ENCODE peak calls at places on chromosome 13, in nine cellular contexts. One of them, this sample, is unnamed.

GRCh38 chr13:71460179-71460578 is 406.8 kb downstream of the DACH1 start:
- DNase-seq in mesendoderm: no peak
- DNase-seq in cardiac muscle cell: peak; percentile 47
- DNase-seq in H1: no peak
- DNase-seq in IMR-90: no peak
- DNase-seq in left ventricle myocardium inferior: no peak
- DNase-seq in thoracic aorta: no peak
- DNase-seq in CD8-positive, alpha-beta T cell: no peak
- DNase-seq in body of pancreas: no peak
- DNase-seq in this sample: no peak

GRCh38 chr13:60164490-60164889 is 762 bp upstream of the DIAPH3 start:
- DNase-seq in mesendoderm: peak; percentile 74
- DNase-seq in cardiac muscle cell: peak; percentile 50
- DNase-seq in H1: no peak
- DNase-seq in IMR-90: peak; percentile 2
- DNase-seq in left ventricle myocardium inferior: no peak
- DNase-seq in thoracic aorta: no peak
- DNase-seq in CD8-positive, alpha-beta T cell: no peak
- DNase-seq in body of pancreas: no peak
- DNase-seq in this sample: peak; percentile 27

GRCh38 chr13:106063591-106064308 is 471.7 kb downstream of the EFNB2 start:
- DNase-seq in mesendoderm: no peak
- DNase-seq in cardiac muscle cell: peak; percentile 43
- DNase-seq in H1: no peak
- DNase-seq in IMR-90: peak; percentile 83
- DNase-seq in left ventricle myocardium inferior: no peak
- DNase-seq in thoracic aorta: no peak
- DNase-seq in CD8-positive, alpha-beta T cell: no peak
- DNase-seq in body of pancreas: no peak
- DNase-seq in this sample: no peak

GRCh38 chr13:86581711-86582110 is 782.5 kb upstream of the SLITRK6 start:
- DNase-seq in mesendoderm: no peak
- DNase-seq in cardiac muscle cell: no peak
- DNase-seq in H1: no peak
- DNase-seq in IMR-90: peak; percentile 69
- DNase-seq in left ventricle myocardium inferior: no peak
- DNase-seq in thoracic aorta: no peak
- DNase-seq in CD8-positive, alpha-beta T cell: no peak
- DNase-seq in body of pancreas: no peak
- DNase-seq in this sample: no peak

GRCh38 chr13:91652389-91652788 is 254.0 kb downstream of the GPC5 start:
- DNase-seq in mesendoderm: peak; percentile 53
- DNase-seq in cardiac muscle cell: no peak
- DNase-seq in H1: no peak
- DNase-seq in IMR-90: peak; percentile 28
- DNase-seq in left ventricle myocardium inferior: no peak
- DNase-seq in thoracic aorta: no peak
- DNase-seq in CD8-positive, alpha-beta T cell: no peak
- DNase-seq in body of pancreas: no peak
- DNase-seq in this sample: no peak

GRCh38 chr13:83895994-83896580 is 13.8 kb upstream of the SLITRK1 start:
- DNase-seq in mesendoderm: no peak
- DNase-seq in cardiac muscle cell: no peak
- DNase-seq in H1: no peak
- DNase-seq in IMR-90: peak; percentile 6
- DNase-seq in left ventricle myocardium inferior: no peak
- DNase-seq in thoracic aorta: no peak
- DNase-seq in CD8-positive, alpha-beta T cell: no peak
- DNase-seq in body of pancreas: no peak
- DNase-seq in this sample: no peak

GRCh38 chr13:105587786-105588185 is 947.7 kb downstream of the EFNB2 start:
- DNase-seq in mesendoderm: peak; percentile 55
- DNase-seq in cardiac muscle cell: no peak
- DNase-seq in H1: no peak
- DNase-seq in IMR-90: peak; percentile 2
- DNase-seq in left ventricle myocardium inferior: no peak
- DNase-seq in thoracic aorta: no peak
- DNase-seq in CD8-positive, alpha-beta T cell: no peak
- DNase-seq in body of pancreas: no peak
- DNase-seq in this sample: no peak

GRCh38 chr13:32267836-32268439 is 47.2 kb downstream of the ZAR1L start:
- DNase-seq in mesendoderm: peak; percentile 72
- DNase-seq in cardiac muscle cell: peak; percentile 22
- DNase-seq in H1: peak; percentile 90
- DNase-seq in IMR-90: no peak
- DNase-seq in left ventricle myocardium inferior: no peak
- DNase-seq in thoracic aorta: no peak
- DNase-seq in CD8-positive, alpha-beta T cell: peak; percentile 66
- DNase-seq in body of pancreas: peak; percentile 60
- DNase-seq in this sample: peak; percentile 60

GRCh38 chr13:89066868-89067466 is 1395.8 kb downstream of the SLITRK5 start:
- DNase-seq in mesendoderm: peak; percentile 70
- DNase-seq in cardiac muscle cell: peak; percentile 38
- DNase-seq in H1: no peak
- DNase-seq in IMR-90: peak; percentile 0
- DNase-seq in left ventricle myocardium inferior: no peak
- DNase-seq in thoracic aorta: no peak
- DNase-seq in CD8-positive, alpha-beta T cell: no peak
- DNase-seq in body of pancreas: peak; percentile 15
- DNase-seq in this sample: peak; percentile 39

GRCh38 chr13:99496322-99497142 is 4.7 kb upstream of the TM9SF2 start:
- DNase-seq in mesendoderm: peak; percentile 14
- DNase-seq in cardiac muscle cell: peak; percentile 20
- DNase-seq in H1: no peak
- DNase-seq in IMR-90: peak; percentile 15
- DNase-seq in left ventricle myocardium inferior: peak; percentile 35
- DNase-seq in thoracic aorta: peak; percentile 15
- DNase-seq in CD8-positive, alpha-beta T cell: peak; percentile 68
- DNase-seq in body of pancreas: peak; percentile 32
- DNase-seq in this sample: peak; percentile 73

GRCh38 chr13:93987458-93987857 is 492.0 kb downstream of the DCT start:
- DNase-seq in mesendoderm: no peak
- DNase-seq in cardiac muscle cell: no peak
- DNase-seq in H1: no peak
- DNase-seq in IMR-90: no peak
- DNase-seq in left ventricle myocardium inferior: no peak
- DNase-seq in thoracic aorta: no peak
- DNase-seq in CD8-positive, alpha-beta T cell: no peak
- DNase-seq in body of pancreas: no peak
- DNase-seq in this sample: no peak

GRCh38 chr13:49366841-49367240 is 77.0 kb downstream of the CAB39L start:
- DNase-seq in mesendoderm: no peak
- DNase-seq in cardiac muscle cell: peak; percentile 37
- DNase-seq in H1: no peak
- DNase-seq in IMR-90: peak; percentile 39
- DNase-seq in left ventricle myocardium inferior: no peak
- DNase-seq in thoracic aorta: no peak
- DNase-seq in CD8-positive, alpha-beta T cell: no peak
- DNase-seq in body of pancreas: no peak
- DNase-seq in this sample: no peak

GRCh38 chr13:28609936-28610335 is 49.0 kb upstream of the POMP start:
- DNase-seq in mesendoderm: no peak
- DNase-seq in cardiac muscle cell: peak; percentile 39
- DNase-seq in H1: no peak
- DNase-seq in IMR-90: peak; percentile 87
- DNase-seq in left ventricle myocardium inferior: no peak
- DNase-seq in thoracic aorta: no peak
- DNase-seq in CD8-positive, alpha-beta T cell: no peak
- DNase-seq in body of pancreas: no peak
- DNase-seq in this sample: no peak

GRCh38 chr13:40113644-40114304 is 458.3 kb downstream of the COG6 start:
- DNase-seq in mesendoderm: no peak
- DNase-seq in cardiac muscle cell: peak; percentile 75
- DNase-seq in H1: no peak
- DNase-seq in IMR-90: no peak
- DNase-seq in left ventricle myocardium inferior: no peak
- DNase-seq in thoracic aorta: no peak
- DNase-seq in CD8-positive, alpha-beta T cell: no peak
- DNase-seq in body of pancreas: peak; percentile 18
- DNase-seq in this sample: no peak

GRCh38 chr13:98828614-98829013 is 76.1 kb upstream of the SLC15A1 start:
- DNase-seq in mesendoderm: no peak
- DNase-seq in cardiac muscle cell: no peak
- DNase-seq in H1: no peak
- DNase-seq in IMR-90: no peak
- DNase-seq in left ventricle myocardium inferior: no peak
- DNase-seq in thoracic aorta: no peak
- DNase-seq in CD8-positive, alpha-beta T cell: no peak
- DNase-seq in body of pancreas: peak; percentile 63
- DNase-seq in this sample: no peak

GRCh38 chr13:94917814-94918213 is 205.5 kb upstream of the SOX21 start:
- DNase-seq in mesendoderm: peak; percentile 77
- DNase-seq in cardiac muscle cell: peak; percentile 1
- DNase-seq in H1: no peak
- DNase-seq in IMR-90: no peak
- DNase-seq in left ventricle myocardium inferior: no peak
- DNase-seq in thoracic aorta: no peak
- DNase-seq in CD8-positive, alpha-beta T cell: no peak
- DNase-seq in body of pancreas: no peak
- DNase-seq in this sample: no peak

GRCh38 chr13:113786262-113786841 is 27.3 kb downstream of the TMEM255B start:
- DNase-seq in mesendoderm: no peak
- DNase-seq in cardiac muscle cell: peak; percentile 53
- DNase-seq in H1: no peak
- DNase-seq in IMR-90: peak; percentile 76
- DNase-seq in left ventricle myocardium inferior: no peak
- DNase-seq in thoracic aorta: no peak
- DNase-seq in CD8-positive, alpha-beta T cell: no peak
- DNase-seq in body of pancreas: no peak
- DNase-seq in this sample: no peak

GRCh38 chr13:112648966-112649690 is 40.7 kb upstream of the ATP11A start:
- DNase-seq in mesendoderm: no peak
- DNase-seq in cardiac muscle cell: no peak
- DNase-seq in H1: no peak
- DNase-seq in IMR-90: no peak
- DNase-seq in left ventricle myocardium inferior: no peak
- DNase-seq in thoracic aorta: no peak
- DNase-seq in CD8-positive, alpha-beta T cell: no peak
- DNase-seq in body of pancreas: no peak
- DNase-seq in this sample: no peak

GRCh38 chr13:43846496-43846895 is 33.0 kb downstream of the CCDC122 start:
- DNase-seq in mesendoderm: no peak
- DNase-seq in cardiac muscle cell: peak; percentile 92
- DNase-seq in H1: no peak
- DNase-seq in IMR-90: peak; percentile 72
- DNase-seq in left ventricle myocardium inferior: no peak
- DNase-seq in thoracic aorta: no peak
- DNase-seq in CD8-positive, alpha-beta T cell: no peak
- DNase-seq in body of pancreas: no peak
- DNase-seq in this sample: no peak

GRCh38 chr13:30418886-30419459 is 3.3 kb upstream of the UBE2L5 start:
- DNase-seq in mesendoderm: no peak
- DNase-seq in cardiac muscle cell: no peak
- DNase-seq in H1: no peak
- DNase-seq in IMR-90: no peak
- DNase-seq in left ventricle myocardium inferior: no peak
- DNase-seq in thoracic aorta: no peak
- DNase-seq in CD8-positive, alpha-beta T cell: no peak
- DNase-seq in body of pancreas: no peak
- DNase-seq in this sample: no peak
- H3K4me1 ChIP-seq in mesendoderm: peaks cover 3% of the 10 kb centered on the region
- H3K4me1 ChIP-seq in cardiac muscle cell: peaks cover 13% of the 10 kb centered on the region
- H3K4me1 ChIP-seq in H1: peaks cover 9% of the 10 kb centered on the region
- H3K4me1 ChIP-seq in IMR-90: peaks cover 4% of the 10 kb centered on the region
- H3K4me1 ChIP-seq in left ventricle myocardium inferior: peaks cover 15% of the 10 kb centered on the region
- H3K4me1 ChIP-seq in thoracic aorta: peaks cover 10% of the 10 kb centered on the region
- H3K4me1 ChIP-seq in CD8-positive, alpha-beta T cell: peaks cover 4% of the 10 kb centered on the region
- H3K4me1 ChIP-seq in body of pancreas: peaks cover 8% of the 10 kb centered on the region
- H3K4me1 ChIP-seq in this sample: no peaks in the 10 kb centered on the region

GRCh38 chr13:35961461-35962220 is 169.5 kb downstream of the DCLK1 start:
- DNase-seq in mesendoderm: no peak
- DNase-seq in cardiac muscle cell: no peak
- DNase-seq in H1: no peak
- DNase-seq in IMR-90: peak; percentile 13
- DNase-seq in left ventricle myocardium inferior: no peak
- DNase-seq in thoracic aorta: no peak
- DNase-seq in CD8-positive, alpha-beta T cell: no peak
- DNase-seq in body of pancreas: no peak
- DNase-seq in this sample: no peak
- H3K4me1 ChIP-seq in mesendoderm: no peaks in the 10 kb centered on the region
- H3K4me1 ChIP-seq in cardiac muscle cell: no peaks in the 10 kb centered on the region
- H3K4me1 ChIP-seq in H1: no peaks in the 10 kb centered on the region
- H3K4me1 ChIP-seq in IMR-90: peaks cover 2% of the 10 kb centered on the region
- H3K4me1 ChIP-seq in left ventricle myocardium inferior: peaks cover 33% of the 10 kb centered on the region
- H3K4me1 ChIP-seq in thoracic aorta: peaks cover 6% of the 10 kb centered on the region
- H3K4me1 ChIP-seq in CD8-positive, alpha-beta T cell: no peaks in the 10 kb centered on the region
- H3K4me1 ChIP-seq in body of pancreas: no peaks in the 10 kb centered on the region
- H3K4me1 ChIP-seq in this sample: no peaks in the 10 kb centered on the region

DNA sequence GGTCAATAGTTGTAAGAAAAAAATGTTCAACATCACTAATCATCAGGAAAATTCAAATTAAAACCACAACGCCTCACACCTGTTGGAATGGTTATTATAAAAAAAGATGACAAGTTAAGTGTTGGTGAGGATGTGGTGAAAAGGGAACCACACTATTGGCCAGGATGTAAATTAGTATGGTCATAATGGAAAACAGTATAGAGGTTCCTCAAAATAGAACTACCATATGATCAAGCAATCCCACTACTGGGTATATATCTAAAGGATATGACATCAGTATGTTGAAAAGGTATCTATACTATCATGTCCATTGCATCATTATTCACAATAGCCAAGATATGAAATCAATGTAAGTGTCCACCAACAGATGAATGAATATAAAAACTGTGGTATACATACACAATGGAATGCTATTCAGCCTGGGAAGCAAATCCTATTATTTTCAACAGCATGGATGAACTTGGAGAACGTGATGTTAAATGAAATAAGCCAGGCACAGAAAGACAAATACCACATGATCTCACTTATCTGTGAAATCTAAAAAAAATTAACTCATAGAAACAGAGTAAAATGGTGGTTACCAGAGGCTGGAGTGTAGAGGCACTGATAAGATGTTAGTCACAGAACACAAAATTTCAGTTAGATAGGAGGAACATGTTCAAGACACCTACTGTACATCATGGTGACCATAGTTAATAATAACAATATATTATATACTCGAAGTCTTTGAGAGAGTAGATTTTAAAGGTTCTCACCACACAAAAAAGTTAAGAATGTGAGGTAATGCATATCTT is 56.6 kb downstream of the TBC1D4 start:
- DNase-seq in mesendoderm: no peak
- DNase-seq in cardiac muscle cell: no peak
- DNase-seq in H1: no peak
- DNase-seq in IMR-90: no peak
- DNase-seq in left ventricle myocardium inferior: no peak
- DNase-seq in thoracic aorta: no peak
- DNase-seq in CD8-positive, alpha-beta T cell: no peak
- DNase-seq in body of pancreas: no peak
- DNase-seq in this sample: no peak
- H3K4me1 ChIP-seq in mesendoderm: peaks cover 1% of the 10 kb centered on the region
- H3K4me1 ChIP-seq in cardiac muscle cell: no peaks in the 10 kb centered on the region
- H3K4me1 ChIP-seq in H1: no peaks in the 10 kb centered on the region
- H3K4me1 ChIP-seq in IMR-90: no peaks in the 10 kb centered on the region
- H3K4me1 ChIP-seq in left ventricle myocardium inferior: peaks cover 63% of the 10 kb centered on the region
- H3K4me1 ChIP-seq in thoracic aorta: no peaks in the 10 kb centered on the region
- H3K4me1 ChIP-seq in CD8-positive, alpha-beta T cell: no peaks in the 10 kb centered on the region
- H3K4me1 ChIP-seq in body of pancreas: peaks cover 9% of the 10 kb centered on the region
- H3K4me1 ChIP-seq in this sample: no peaks in the 10 kb centered on the region

DNA sequence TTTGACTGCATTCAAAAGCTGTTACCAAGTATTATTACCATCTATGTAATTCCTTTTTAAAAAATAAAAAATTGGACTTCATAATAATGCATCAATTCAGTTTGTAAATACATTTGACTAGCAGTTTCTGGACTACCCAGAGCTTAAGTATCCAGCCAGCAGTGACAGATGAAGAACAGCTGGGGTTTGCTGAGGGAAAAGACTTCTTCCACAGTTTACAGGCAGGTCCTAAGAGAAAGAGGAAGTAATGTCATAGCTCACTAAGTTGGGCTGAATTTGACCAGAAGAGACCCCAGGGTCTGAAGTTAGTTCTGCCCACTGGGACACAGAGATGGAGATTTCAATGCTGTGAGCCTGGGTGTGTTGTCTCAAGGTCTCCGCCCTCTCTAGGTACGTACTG is 96.4 kb downstream of the MBNL2 start:
- DNase-seq in mesendoderm: no peak
- DNase-seq in cardiac muscle cell: peak; percentile 24
- DNase-seq in H1: no peak
- DNase-seq in IMR-90: peak; percentile 34
- DNase-seq in left ventricle myocardium inferior: no peak
- DNase-seq in thoracic aorta: no peak
- DNase-seq in CD8-positive, alpha-beta T cell: no peak
- DNase-seq in body of pancreas: no peak
- DNase-seq in this sample: no peak
- H3K4me1 ChIP-seq in mesendoderm: no peaks in the 10 kb centered on the region
- H3K4me1 ChIP-seq in cardiac muscle cell: no peaks in the 10 kb centered on the region
- H3K4me1 ChIP-seq in H1: no peaks in the 10 kb centered on the region
- H3K4me1 ChIP-seq in IMR-90: peaks cover 33% of the 10 kb centered on the region
- H3K4me1 ChIP-seq in left ventricle myocardium inferior: peaks cover 100% of the 10 kb centered on the region
- H3K4me1 ChIP-seq in thoracic aorta: peaks cover 17% of the 10 kb centered on the region
- H3K4me1 ChIP-seq in CD8-positive, alpha-beta T cell: no peaks in the 10 kb centered on the region
- H3K4me1 ChIP-seq in body of pancreas: peaks cover 31% of the 10 kb centered on the region
- H3K4me1 ChIP-seq in this sample: no peaks in the 10 kb centered on the region

This sample was measured in colonic mucosa.